ENCODE peak calls at places on chromosomes 4 and X, in five cellular contexts. One of them, this sample, is unnamed.
A peak's percentile ranks its signal among the peaks of the same experiment; 100 is the strongest.

GRCh38 chr4:5470318-5470889 is 238.0 kb downstream of the EVC2 start:
- DNase-seq in CD4-positive, CD25-positive, alpha-beta regulatory T cell: no peak
- DNase-seq in pancreas: no peak
- DNase-seq in GM23248: peak; percentile 15
- DNase-seq in CD8-positive, alpha-beta memory T cell: no peak
- DNase-seq in this sample: no peak

GRCh38 chrX:50180073-50180940 is 20.5 kb downstream of the AKAP4 start:
- DNase-seq in CD8-positive, alpha-beta memory T cell: no peak
- DNase-seq in CD4-positive, CD25-positive, alpha-beta regulatory T cell: peak; percentile 2
- DNase-seq in pancreas: no peak
- DNase-seq in GM23248: peak; percentile 7
- DNase-seq in this sample: no peak

GRCh38 chrX:13482764-13483552 is 86.4 kb upstream of the EGFL6 start:
- DNase-seq in pancreas: no peak
- DNase-seq in GM23248: peak; percentile 29
- DNase-seq in CD4-positive, CD25-positive, alpha-beta regulatory T cell: no peak
- DNase-seq in CD8-positive, alpha-beta memory T cell: no peak
- DNase-seq in this sample: no peak

GRCh38 chrX:150777328-150777992 is 84.3 kb downstream of the MTMR1 start:
- DNase-seq in CD8-positive, alpha-beta memory T cell: no peak
- DNase-seq in pancreas: no peak
- DNase-seq in GM23248: no peak
- DNase-seq in CD4-positive, CD25-positive, alpha-beta regulatory T cell: no peak
- DNase-seq in this sample: no peak

GRCh38 chr4:89324671-89325070 is 17.1 kb upstream of the GPRIN3 start:
- DNase-seq in CD8-positive, alpha-beta memory T cell: no peak
- DNase-seq in GM23248: peak; percentile 76
- DNase-seq in pancreas: peak; percentile 22
- DNase-seq in CD4-positive, CD25-positive, alpha-beta regulatory T cell: no peak
- DNase-seq in this sample: no peak

GRCh38 chrX:132940727-132941162 is 17.7 kb downstream of the HS6ST2 start:
- DNase-seq in CD4-positive, CD25-positive, alpha-beta regulatory T cell: no peak
- DNase-seq in GM23248: no peak
- DNase-seq in CD8-positive, alpha-beta memory T cell: no peak
- DNase-seq in pancreas: no peak
- DNase-seq in this sample: no peak

GRCh38 chr4:54440394-54441223 is 211.5 kb downstream of the PDGFRA start:
- DNase-seq in pancreas: no peak
- DNase-seq in CD4-positive, CD25-positive, alpha-beta regulatory T cell: peak; percentile 13
- DNase-seq in GM23248: peak; percentile 68
- DNase-seq in CD8-positive, alpha-beta memory T cell: no peak
- DNase-seq in this sample: no peak

GRCh38 chrX:139112432-139112831 is 400.9 kb upstream of the FGF13 start:
- DNase-seq in CD4-positive, CD25-positive, alpha-beta regulatory T cell: no peak
- DNase-seq in CD8-positive, alpha-beta memory T cell: no peak
- DNase-seq in pancreas: no peak
- DNase-seq in GM23248: peak; percentile 79
- DNase-seq in this sample: no peak

GRCh38 chr4:37793562-37793961 is 32.9 kb upstream of the PGM2 start:
- DNase-seq in GM23248: peak; percentile 51
- DNase-seq in pancreas: no peak
- DNase-seq in CD4-positive, CD25-positive, alpha-beta regulatory T cell: peak; percentile 7
- DNase-seq in CD8-positive, alpha-beta memory T cell: no peak
- DNase-seq in this sample: no peak

GRCh38 chr4:84239278-84239845 is 259.7 kb downstream of the NKX6-1 start:
- DNase-seq in pancreas: no peak
- DNase-seq in CD4-positive, CD25-positive, alpha-beta regulatory T cell: no peak
- DNase-seq in CD8-positive, alpha-beta memory T cell: no peak
- DNase-seq in GM23248: no peak
- DNase-seq in this sample: no peak

GRCh38 chr4:80711956-80712355 is 318.6 kb upstream of the BMP3 start:
- DNase-seq in GM23248: no peak
- DNase-seq in CD8-positive, alpha-beta memory T cell: no peak
- DNase-seq in pancreas: no peak
- DNase-seq in CD4-positive, CD25-positive, alpha-beta regulatory T cell: no peak
- DNase-seq in this sample: no peak

GRCh38 chr4:67087897-67088296 is 457.4 kb downstream of the CENPC start:
- DNase-seq in GM23248: peak; percentile 13
- DNase-seq in CD4-positive, CD25-positive, alpha-beta regulatory T cell: peak; percentile 41
- DNase-seq in pancreas: peak; percentile 20
- DNase-seq in CD8-positive, alpha-beta memory T cell: no peak
- DNase-seq in this sample: no peak

GRCh38 chr4:24451870-24452269 is 132.5 kb downstream of the DHX15 start:
- DNase-seq in GM23248: no peak
- DNase-seq in CD4-positive, CD25-positive, alpha-beta regulatory T cell: no peak
- DNase-seq in CD8-positive, alpha-beta memory T cell: no peak
- DNase-seq in pancreas: no peak
- DNase-seq in this sample: no peak

GRCh38 chr4:165654556-165654955 is 218.5 kb upstream of the TLL1 start:
- DNase-seq in CD4-positive, CD25-positive, alpha-beta regulatory T cell: no peak
- DNase-seq in pancreas: no peak
- DNase-seq in GM23248: no peak
- DNase-seq in CD8-positive, alpha-beta memory T cell: no peak
- DNase-seq in this sample: no peak

GRCh38 chr4:70613893-70614572 is 14.5 kb upstream of the ENAM start:
- DNase-seq in CD8-positive, alpha-beta memory T cell: no peak
- DNase-seq in CD4-positive, CD25-positive, alpha-beta regulatory T cell: no peak
- DNase-seq in GM23248: peak; percentile 32
- DNase-seq in pancreas: no peak
- DNase-seq in this sample: no peak

DNA sequence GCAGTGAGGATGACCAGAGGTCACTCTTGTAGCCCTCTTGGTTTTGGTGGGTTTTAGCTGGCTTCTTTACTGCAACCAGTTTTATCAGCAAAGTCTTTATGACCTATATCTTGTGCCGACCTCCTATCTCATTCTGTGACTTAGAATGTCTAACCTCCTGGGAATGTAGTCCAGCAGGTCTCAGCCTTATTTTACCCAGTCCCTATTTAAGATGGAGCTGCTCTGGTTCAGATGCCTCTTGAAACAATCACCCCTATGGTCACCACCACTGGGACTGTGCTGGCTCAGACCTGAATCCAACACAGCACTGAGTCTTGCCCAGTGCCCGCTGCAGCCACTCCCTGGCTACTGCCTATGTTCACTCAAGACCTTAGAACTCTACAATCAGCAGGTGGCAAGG is 49.4 kb downstream of the MCUB start:
- DNase-seq in GM23248: no peak
- DNase-seq in CD8-positive, alpha-beta memory T cell: no peak
- DNase-seq in CD4-positive, CD25-positive, alpha-beta regulatory T cell: no peak
- DNase-seq in pancreas: no peak
- DNase-seq in this sample: no peak
- H3K9me3 ChIP-seq in GM23248: no peaks in the 10 kb centered on the region
- H3K9me3 ChIP-seq in CD8-positive, alpha-beta memory T cell: peaks cover 5% of the 10 kb centered on the region
- H3K9me3 ChIP-seq in CD4-positive, CD25-positive, alpha-beta regulatory T cell: peaks cover 17% of the 10 kb centered on the region
- H3K9me3 ChIP-seq in pancreas: no peaks in the 10 kb centered on the region
- H3K9me3 ChIP-seq in this sample: peaks cover 4% of the 10 kb centered on the region

GRCh38 chrX:78315745-78316144 is 11.7 kb downstream of the CYSLTR1 start:
- DNase-seq in CD4-positive, CD25-positive, alpha-beta regulatory T cell: no peak
- DNase-seq in pancreas: no peak
- DNase-seq in CD8-positive, alpha-beta memory T cell: no peak
- DNase-seq in GM23248: no peak
- DNase-seq in this sample: no peak

GRCh38 chrX:78314561-78314960 is 12.8 kb downstream of the CYSLTR1 start:
- DNase-seq in GM23248: no peak
- DNase-seq in CD4-positive, CD25-positive, alpha-beta regulatory T cell: no peak
- DNase-seq in pancreas: no peak
- DNase-seq in CD8-positive, alpha-beta memory T cell: no peak
- DNase-seq in this sample: no peak

GRCh38 chrX:78316310-78316709 is 11.1 kb downstream of the CYSLTR1 start:
- DNase-seq in CD8-positive, alpha-beta memory T cell: no peak
- DNase-seq in pancreas: no peak
- DNase-seq in CD4-positive, CD25-positive, alpha-beta regulatory T cell: no peak
- DNase-seq in GM23248: no peak
- DNase-seq in this sample: no peak

GRCh38 chrX:78307665-78308064 is 19.7 kb downstream of the CYSLTR1 start:
- DNase-seq in GM23248: no peak
- DNase-seq in CD4-positive, CD25-positive, alpha-beta regulatory T cell: no peak
- DNase-seq in pancreas: no peak
- DNase-seq in CD8-positive, alpha-beta memory T cell: no peak
- DNase-seq in this sample: no peak

GRCh38 chrX:78313526-78313925 is 13.9 kb downstream of the CYSLTR1 start:
- DNase-seq in GM23248: no peak
- DNase-seq in pancreas: no peak
- DNase-seq in CD8-positive, alpha-beta memory T cell: no peak
- DNase-seq in CD4-positive, CD25-positive, alpha-beta regulatory T cell: no peak
- DNase-seq in this sample: no peak
- H3K9me3 ChIP-seq in GM23248: no peaks in the 10 kb centered on the region
- H3K9me3 ChIP-seq in pancreas: no peaks in the 10 kb centered on the region
- H3K9me3 ChIP-seq in CD8-positive, alpha-beta memory T cell: no peaks in the 10 kb centered on the region
- H3K9me3 ChIP-seq in CD4-positive, CD25-positive, alpha-beta regulatory T cell: no peaks in the 10 kb centered on the region
- H3K9me3 ChIP-seq in this sample: no peaks in the 10 kb centered on the region

DNA sequence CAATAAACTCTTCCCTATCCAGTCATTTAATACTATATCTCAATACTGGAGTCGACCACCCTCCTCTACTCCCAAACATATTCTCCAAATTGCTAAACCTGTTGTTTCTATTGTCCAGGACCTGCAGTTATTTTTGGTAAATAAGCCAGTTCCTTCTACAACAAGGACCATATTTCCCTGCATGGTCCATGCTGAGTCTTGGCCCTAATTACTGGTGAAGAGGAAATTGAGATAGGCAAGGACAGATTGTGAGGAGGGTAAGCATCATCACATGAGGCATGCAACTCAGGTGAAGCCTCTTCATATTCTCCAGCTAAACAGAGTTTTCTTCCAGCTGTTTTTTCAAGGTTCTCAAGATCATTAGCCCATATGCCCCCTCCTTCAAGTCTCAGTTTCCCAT is 1193.6 kb downstream of the RAPGEF2 start:
- DNase-seq in CD8-positive, alpha-beta memory T cell: no peak
- DNase-seq in pancreas: no peak
- DNase-seq in GM23248: no peak
- DNase-seq in CD4-positive, CD25-positive, alpha-beta regulatory T cell: no peak
- DNase-seq in this sample: no peak
- H3K9me3 ChIP-seq in CD8-positive, alpha-beta memory T cell: no peaks in the 10 kb centered on the region
- H3K9me3 ChIP-seq in pancreas: no peaks in the 10 kb centered on the region
- H3K9me3 ChIP-seq in GM23248: no peaks in the 10 kb centered on the region
- H3K9me3 ChIP-seq in CD4-positive, CD25-positive, alpha-beta regulatory T cell: peaks cover 3% of the 10 kb centered on the region
- H3K9me3 ChIP-seq in this sample: no peaks in the 10 kb centered on the region

DNA sequence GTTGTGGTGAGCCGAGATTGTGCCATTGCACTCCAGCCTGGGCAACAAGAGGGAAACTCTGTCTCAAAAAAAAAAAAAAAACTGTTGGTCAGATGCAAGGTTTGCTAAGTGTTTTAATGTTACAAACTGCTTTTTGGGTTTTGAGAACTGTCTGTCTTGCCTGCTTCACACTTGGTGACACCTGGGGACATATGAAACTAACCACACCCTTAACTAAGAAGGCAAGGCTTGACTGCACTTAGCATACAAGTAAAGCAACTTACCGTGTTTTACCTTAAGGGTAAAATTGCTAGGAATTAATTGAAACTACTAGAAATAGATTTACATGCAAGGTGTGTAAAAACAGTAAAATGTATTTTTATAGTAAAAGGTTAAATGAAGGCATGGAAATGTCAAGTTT is 180.4 kb downstream of the OR13H1 start:
- DNase-seq in CD4-positive, CD25-positive, alpha-beta regulatory T cell: no peak
- DNase-seq in CD8-positive, alpha-beta memory T cell: no peak
- DNase-seq in pancreas: no peak
- DNase-seq in GM23248: no peak
- DNase-seq in this sample: no peak
- H3K9me3 ChIP-seq in CD4-positive, CD25-positive, alpha-beta regulatory T cell: no peaks in the 10 kb centered on the region
- H3K9me3 ChIP-seq in CD8-positive, alpha-beta memory T cell: no peaks in the 10 kb centered on the region
- H3K9me3 ChIP-seq in pancreas: no peaks in the 10 kb centered on the region
- H3K9me3 ChIP-seq in GM23248: no peaks in the 10 kb centered on the region
- H3K9me3 ChIP-seq in this sample: no peaks in the 10 kb centered on the region

This sample was measured in T-helper 17 cell.